ENCODE peak calls at places on chromosomes 1 and 21, in four cellular contexts. W is fibroblast of mammary gland, P is B cell, K is T-helper 2 cell. E is an unnamed sample.

GRCh38 chr1:890661-891060 is 33.1 kb upstream of the SAMD11 start:
- DNase-seq in W (no peak), P (no peak), K (peak; percentile 64), E (peak; percentile 41)

GRCh38 chr1:29499101-29499650 is 262.9 kb downstream of the PTPRU start:
- DNase-seq in W (no peak), P (no peak), K (no peak), E (no peak)

GRCh38 chr1:71350805-71351204 is 270.0 kb upstream of the ZRANB2 start:
- DNase-seq in W (peak; percentile 40), P (no peak), K (no peak), E (peak; percentile 69)

GRCh38 chr1:196366817-196367495 is 241.3 kb downstream of the KCNT2 start:
- DNase-seq in W (peak; percentile 8), P (no peak), K (no peak), E (no peak)

GRCh38 chr1:25700124-25700523 is 83.5 kb downstream of the MAN1C1 start:
- DNase-seq in W (peak; percentile 81), P (no peak), K (no peak), E (peak; percentile 53)

GRCh38 chr1:180310095-180310494 is 80.0 kb downstream of the LHX4 start:
- DNase-seq in W (peak; percentile 66), P (no peak), K (no peak), E (peak; percentile 47)

GRCh38 chr1:40774266-40774998 is 9.2 kb upstream of the KCNQ4 start:
- DNase-seq in W (peak; percentile 23), P (no peak), K (peak; percentile 51), E (peak; percentile 45)

GRCh38 chr1:7300893-7301292 is 470.2 kb upstream of the VAMP3 start:
- DNase-seq in W (peak; percentile 96), P (no peak), K (no peak), E (peak; percentile 94)

GRCh38 chr1:14167889-14168288 is 430.6 kb upstream of the KAZN start:
- DNase-seq in W (no peak), P (no peak), K (no peak), E (no peak)

GRCh38 chr1:84078108-84078823 is 65.8 kb upstream of the PRKACB start:
- DNase-seq in W (peak; percentile 31), P (peak; percentile 14), K (no peak), E (peak; percentile 28)

GRCh38 chr1:81409875-81410274 is 390.9 kb upstream of the ADGRL2 start:
- DNase-seq in W (no peak), P (no peak), K (no peak), E (no peak)

GRCh38 chr1:42742617-42743301 is 2.7 kb upstream of the CLDN19 start:
- DNase-seq in W (no peak), P (no peak), K (no peak), E (no peak)

GRCh38 chr21:14877581-14878228 is 187.1 kb downstream of the NRIP1 start:
- DNase-seq in W (peak; percentile 77), P (no peak), K (no peak), E (peak; percentile 60)

GRCh38 chr21:35256468-35256988 is 207.4 kb upstream of the RUNX1 start:
- DNase-seq in W (peak; percentile 98), P (no peak), K (no peak), E (peak; percentile 100)

GRCh38 chr1:115115521-115116161 is 26.3 kb upstream of the TSPAN2 start:
- DNase-seq in W (no peak), P (no peak), K (no peak), E (peak; percentile 55)

GRCh38 chr1:27643626-27644368 is 8.8 kb upstream of the FGR start:
- DNase-seq in W (peak; percentile 66), P (peak; percentile 69), K (peak; percentile 78), E (peak; percentile 72)

GRCh38 chr21:44761011-44761729 is 40.5 kb downstream of the UBE2G2 start:
- DNase-seq in W (no peak), P (no peak), K (no peak), E (no peak)

GRCh38 chr1:54792686-54793282 is 8.3 kb downstream of the TTC22 start:
- DNase-seq in W (no peak), P (no peak), K (no peak), E (no peak)

GRCh38 chr1:204920511-204920910 is 49.8 kb downstream of the NFASC start:
- DNase-seq in W (no peak), P (no peak), K (no peak), E (no peak)

GRCh38 chr1:36493524-36493923 is 10.8 kb upstream of the CSF3R start:
- DNase-seq in W (no peak), P (no peak), K (no peak), E (no peak)

GRCh38 chr1:201480231-201481003 is 11.4 kb upstream of the PHLDA3 start:
- DNase-seq in W (peak; percentile 80), P (peak; percentile 85), K (peak; percentile 82), E (peak; percentile 95)

GRCh38 chr21:15063081-15063820 is 1.5 kb downstream of the NRIP1 start:
- DNase-seq in W (no peak), P (no peak), K (no peak), E (peak; percentile 48)

GRCh38 chr1:63742526-63742925 is 31.3 kb upstream of the ROR1 start:
- DNase-seq in W (no peak), P (no peak), K (no peak), E (no peak)

GRCh38 chr1:231526536-231526935 is 1.9 kb upstream of the TSNAX start:
- DNase-seq in W (no peak), P (no peak), K (no peak), E (no peak)

GRCh38 chr1:2583871-2584341 is 2.7 kb upstream of the PRXL2B start:
- DNase-seq in W (no peak), P (no peak), K (peak; percentile 45), E (no peak)

GRCh38 chr1:67755619-67756018 is 70.6 kb downstream of the GADD45A start:
- DNase-seq in W (no peak), P (no peak), K (no peak), E (no peak)

GRCh38 chr1:246691622-246692495 is 32.4 kb upstream of the SCCPDH start:
- DNase-seq in W (peak; percentile 27), P (no peak), K (no peak), E (no peak)

GRCh38 chr1:20493839-20494608 is 8.0 kb upstream of the CAMK2N1 start:
- DNase-seq in W (peak; percentile 95), P (peak; percentile 84), K (peak; percentile 65), E (peak; percentile 89)

GRCh38 chr1:26971590-26971989 is 11.3 kb upstream of the KDF1 start:
- DNase-seq in W (no peak), P (no peak), K (no peak), E (no peak)

GRCh38 chr1:218346391-218347204 is 1.5 kb downstream of the TGFB2 start:
- DNase-seq in W (peak; percentile 27), P (no peak), K (peak; percentile 13), E (no peak)

GRCh38 chr1:229186373-229187056 is 84.4 kb upstream of the RAB4A start:
- DNase-seq in W (peak; percentile 52), P (no peak), K (peak; percentile 86), E (no peak)

GRCh38 chr1:2543543-2544092 is 12.6 kb upstream of the TNFRSF14 start:
- DNase-seq in W (no peak), P (no peak), K (peak; percentile 59), E (peak; percentile 73)

GRCh38 chr1:15940110-15941043 is 35.5 kb downstream of the ZBTB17 start:
- DNase-seq in W (no peak), P (no peak), K (no peak), E (no peak)